ENCODE peak calls at places on chromosomes 12 and 14, in nine cellular contexts. H is heart right ventricle, R is T-helper 9 cell, I is GM12864, C is C1 segment of cervical spinal cord, U is HTR-8/SVneo, P is germinal center, T is A172, X is COR-L47. M is an unnamed sample.

GRCh38 chr12:53793221-53793620 is 41.4 kb upstream of the CISTR start:
- DNase-seq in H (no peak), R (no peak), I (no peak), C (no peak), U (no peak), P (no peak), T (no peak), X (no peak), M (no peak)

GRCh38 chr12:92593734-92594402 is 108.9 kb upstream of the PLEKHG7 start:
- DNase-seq in H (peak), R (peak), I (peak), C (no peak), U (peak), P (peak), T (peak), X (no peak), M (peak)

GRCh38 chr14:74978416-74978947 is 23.1 kb upstream of the PGF start:
- DNase-seq in H (no peak), R (no peak), I (no peak), C (no peak), U (peak), P (no peak), T (no peak), X (no peak), M (no peak)

GRCh38 chr12:114265036-114265435 is 140.9 kb downstream of the TBX5 start:
- DNase-seq in H (peak), R (no peak), I (no peak), C (no peak), U (no peak), P (no peak), T (no peak), X (no peak), M (no peak)

GRCh38 chr12:102950107-102950949 is 7.1 kb upstream of the ASCL1 start:
- DNase-seq in H (no peak), R (no peak), I (no peak), C (no peak), U (no peak), P (no peak), T (no peak), X (peak), M (peak)

GRCh38 chr12:2960432-2960956 is 1.3 kb downstream of the TEAD4 start:
- DNase-seq in H (no peak), R (no peak), I (peak), C (no peak), U (peak), P (peak), T (no peak), X (no peak), M (peak)

GRCh38 chr14:51262868-51263267 is 22.8 kb downstream of the TMX1 start:
- DNase-seq in H (no peak), R (no peak), I (no peak), C (no peak), U (no peak), P (no peak), T (no peak), X (no peak), M (no peak)

GRCh38 chr12:25054783-25055144 is 105.9 kb upstream of the BCAT1 start:
- DNase-seq in H (no peak), R (peak), I (peak), C (no peak), U (no peak), P (no peak), T (peak), X (no peak), M (peak)

GRCh38 chr12:123064356-123064755 is 83.9 kb downstream of the ARL6IP4 start:
- DNase-seq in H (peak), R (no peak), I (no peak), C (no peak), U (no peak), P (no peak), T (no peak), X (no peak), M (no peak)

GRCh38 chr12:16984484-16984883 is 378.5 kb upstream of the LMO3 start:
- DNase-seq in H (no peak), R (no peak), I (no peak), C (no peak), U (no peak), P (no peak), T (peak), X (no peak), M (peak)

GRCh38 chr12:68350753-68351152 is 18.6 kb upstream of the MDM1 start:
- DNase-seq in H (no peak), R (no peak), I (no peak), C (no peak), U (no peak), P (no peak), T (peak), X (no peak), M (no peak)

GRCh38 chr12:18970603-18971002 is 158.9 kb upstream of the PLEKHA5 start:
- DNase-seq in H (no peak), R (no peak), I (no peak), C (no peak), U (no peak), P (no peak), T (no peak), X (no peak), M (no peak)

GRCh38 chr14:51792819-51793218 is 67.6 kb upstream of the GNG2 start:
- DNase-seq in H (no peak), R (no peak), I (no peak), C (no peak), U (no peak), P (no peak), T (no peak), X (no peak), M (no peak)

GRCh38 chr12:127912266-127912665 is 354.7 kb upstream of the TMEM132C start:
- DNase-seq in H (no peak), R (no peak), I (no peak), C (no peak), U (no peak), P (no peak), T (no peak), X (no peak), M (no peak)

GRCh38 chr14:68616255-68616902 is 176.5 kb downstream of the ZFP36L1 start:
- DNase-seq in H (no peak), R (no peak), I (no peak), C (no peak), U (no peak), P (no peak), T (peak), X (no peak), M (no peak)

GRCh38 chr12:94832105-94832504 is 171.4 kb downstream of the NDUFA12 start:
- DNase-seq in H (no peak), R (no peak), I (no peak), C (no peak), U (no peak), P (no peak), T (no peak), X (no peak), M (peak)

GRCh38 chr12:122888232-122888752 is 7.6 kb downstream of the VPS37B start:
- DNase-seq in H (no peak), R (peak), I (no peak), C (no peak), U (no peak), P (no peak), T (no peak), X (peak), M (peak)

M was measured in GM12865.